ENCODE peak calls at places on chromosomes 4 and X, in nine cellular contexts. D, N, C, Q, Y, I, F, B and W are unnamed samples.

GRCh38 chrX:123731987-123732678 is 719 bp downstream of the THOC2 start:
- DNase-seq in D (no peak), N (peak; percentile 16), C (no peak), Q (peak; percentile 21), Y (no peak), I (no peak), F (peak; percentile 15), B (no peak), W (peak; percentile 11)

GRCh38 chr4:67151376-67152343 is 393.6 kb downstream of the CENPC start:
- DNase-seq in D (no peak), N (no peak), C (no peak), Q (no peak), Y (no peak), I (no peak), F (no peak), B (no peak), W (no peak)

GRCh38 chr4:111537861-111538260 is 607.4 kb upstream of the FAM241A start:
- DNase-seq in D (no peak), N (no peak), C (no peak), Q (no peak), Y (no peak), I (no peak), F (no peak), B (no peak), W (no peak)

GRCh38 chr4:56158483-56158882 is 209.7 kb downstream of the CEP135 start:
- DNase-seq in D (no peak), N (peak; percentile 27), C (no peak), Q (no peak), Y (no peak), I (no peak), F (no peak), B (no peak), W (no peak)

GRCh38 chr4:100576570-100576969 is 58.7 kb upstream of the EMCN start:
- DNase-seq in D (no peak), N (no peak), C (no peak), Q (no peak), Y (no peak), I (peak; percentile 1), F (no peak), B (no peak), W (no peak)

GRCh38 chr4:188660796-188661195 is 521.6 kb downstream of the TRIML1 start:
- DNase-seq in D (no peak), N (no peak), C (no peak), Q (no peak), Y (no peak), I (no peak), F (no peak), B (no peak), W (no peak)

GRCh38 chrX:63581390-63581789 is 203.6 kb downstream of the ARHGEF9 start:
- DNase-seq in D (no peak), N (no peak), C (no peak), Q (peak; percentile 1), Y (no peak), I (no peak), F (no peak), B (no peak), W (no peak)

GRCh38 chr4:75289843-75290616 is 224.2 kb downstream of the RCHY1 start:
- DNase-seq in D (no peak), N (peak; percentile 14), C (no peak), Q (peak; percentile 14), Y (peak; percentile 47), I (peak; percentile 31), F (no peak), B (no peak), W (peak; percentile 14)

GRCh38 chrX:31459361-31459760 is 387.5 kb upstream of the FTHL17 start:
- DNase-seq in D (no peak), N (no peak), C (no peak), Q (no peak), Y (no peak), I (no peak), F (no peak), B (no peak), W (no peak)
- H3K27ac ChIP-seq in D (no peak overlapping the region), N (no peak overlapping the region), C (no peak overlapping the region), Q (no peak overlapping the region), Y (no peak overlapping the region), I (no peak overlapping the region), F (no peak overlapping the region), B (no peak overlapping the region), W (no peak overlapping the region)

GRCh38 chr4:7016512-7016911 is 26.7 kb upstream of the TADA2B start:
- DNase-seq in D (no peak), N (no peak), C (no peak), Q (no peak), Y (no peak), I (no peak), F (no peak), B (no peak), W (no peak)

GRCh38 chr4:7014815-7015214 is 28.4 kb upstream of the TADA2B start:
- DNase-seq in D (no peak), N (no peak), C (no peak), Q (no peak), Y (no peak), I (no peak), F (no peak), B (no peak), W (no peak)

GRCh38 chr4:7016086-7016485 is 27.1 kb upstream of the TADA2B start:
- DNase-seq in D (no peak), N (no peak), C (no peak), Q (no peak), Y (no peak), I (no peak), F (no peak), B (no peak), W (no peak)

GRCh38 chr4:7015383-7016035 is 27.7 kb upstream of the TADA2B start:
- DNase-seq in D (no peak), N (no peak), C (no peak), Q (no peak), Y (no peak), I (no peak), F (no peak), B (no peak), W (no peak)

GRCh38 chr4:7013171-7013570 is 30.0 kb upstream of the TADA2B start:
- DNase-seq in D (no peak), N (no peak), C (no peak), Q (no peak), Y (no peak), I (no peak), F (no peak), B (no peak), W (no peak)
- H3K27ac ChIP-seq in D (no peak overlapping the region), N (no peak overlapping the region), C (no peak overlapping the region), Q (no peak overlapping the region), Y (no peak overlapping the region), I (no peak overlapping the region), F (no peak overlapping the region), B (no peak overlapping the region), W (no peak overlapping the region)

GRCh38 chr4:2811830-2812599 is 19.1 kb downstream of the SH3BP2 start:
- DNase-seq in D (peak; percentile 81), N (peak; percentile 85), C (peak; percentile 63), Q (no peak), Y (peak; percentile 16), I (peak; percentile 88), F (peak; percentile 76), B (peak; percentile 55), W (no peak)

GRCh38 chr4:2813446-2814405 is 20.8 kb downstream of the SH3BP2 start:
- DNase-seq in D (no peak), N (no peak), C (no peak), Q (no peak), Y (no peak), I (no peak), F (no peak), B (no peak), W (no peak)

GRCh38 chr4:2814627-2815026 is 21.7 kb downstream of the SH3BP2 start:
- DNase-seq in D (no peak), N (no peak), C (no peak), Q (no peak), Y (no peak), I (no peak), F (no peak), B (no peak), W (no peak)

GRCh38 chr4:2812600-2812932 is 19.7 kb downstream of the SH3BP2 start:
- DNase-seq in D (peak; percentile 42), N (no peak), C (no peak), Q (no peak), Y (no peak), I (peak; percentile 28), F (no peak), B (no peak), W (no peak)

DNA sequence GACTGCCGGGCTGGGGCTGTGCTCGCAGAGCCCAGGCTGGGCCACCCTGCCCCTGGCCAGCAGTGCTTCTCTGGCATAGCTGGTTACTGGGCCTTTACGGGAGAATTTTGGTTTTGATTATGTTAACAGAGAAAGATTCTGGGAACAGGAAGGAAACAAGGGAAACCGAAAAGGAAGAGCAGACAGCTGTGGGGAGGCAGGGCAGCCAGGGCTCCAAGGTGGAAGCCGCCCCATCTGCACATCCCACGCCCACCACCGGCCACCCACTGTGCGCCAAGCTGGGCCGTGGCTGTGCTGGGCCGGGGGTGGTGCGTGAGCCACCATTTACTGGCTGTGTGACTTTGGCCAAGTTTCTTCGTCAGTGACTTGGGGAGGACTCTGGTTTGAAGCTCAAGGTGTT is 20.1 kb downstream of the SH3BP2 start:
- DNase-seq in D (no peak), N (no peak), C (peak; percentile 40), Q (no peak), Y (no peak), I (no peak), F (no peak), B (no peak), W (no peak)
- H3K27ac ChIP-seq in D (peak overlapping the region; percentile 91), N (peak overlapping the region; percentile 77), C (no peak overlapping the region), Q (no peak overlapping the region), Y (peak overlapping the region; percentile 62), I (no peak overlapping the region), F (peak overlapping the region; percentile 87), B (peak overlapping the region; percentile 92), W (no peak overlapping the region)

GRCh38 chr4:98838977-98839618 is 89.8 kb downstream of the EIF4E start:
- DNase-seq in D (no peak), N (no peak), C (peak; percentile 27), Q (no peak), Y (peak; percentile 32), I (no peak), F (no peak), B (no peak), W (no peak)
- H3K27ac ChIP-seq in D (no peak overlapping the region), N (no peak overlapping the region), C (no peak overlapping the region), Q (no peak overlapping the region), Y (no peak overlapping the region), I (no peak overlapping the region), F (no peak overlapping the region), B (no peak overlapping the region), W (no peak overlapping the region)

DNA sequence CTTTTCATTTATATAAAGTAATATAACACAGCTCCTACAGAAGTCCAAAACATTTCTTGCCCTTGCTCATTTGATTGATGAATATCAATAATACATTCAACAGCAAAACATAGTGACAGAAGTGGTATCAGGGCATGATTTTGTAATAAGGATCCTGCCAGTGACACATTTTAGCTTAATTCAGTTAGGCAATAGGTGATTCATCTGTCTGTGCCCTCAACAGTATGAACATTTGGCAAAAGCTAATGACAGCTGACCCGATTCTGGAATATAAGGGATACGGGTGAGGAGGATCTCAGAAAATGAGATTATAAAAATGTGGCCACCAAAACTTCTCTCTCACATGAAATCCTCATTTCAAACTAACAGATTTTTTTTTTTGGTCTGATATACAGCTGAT is 294.0 kb downstream of the CAMK2D start:
- DNase-seq in D (no peak), N (no peak), C (peak; percentile 69), Q (no peak), Y (no peak), I (no peak), F (no peak), B (peak; percentile 39), W (no peak)
- H3K27ac ChIP-seq in D (peak overlapping the region; percentile 94), N (peak overlapping the region; percentile 84), C (peak overlapping the region; percentile 96), Q (peak overlapping the region; percentile 72), Y (peak overlapping the region; percentile 77), I (no peak overlapping the region), F (peak overlapping the region; percentile 87), B (peak overlapping the region; percentile 87), W (no peak overlapping the region)

GRCh38 chr4:14364953-14365533 is 637.2 kb upstream of the CPEB2 start:
- DNase-seq in D (no peak), N (no peak), C (no peak), Q (no peak), Y (no peak), I (no peak), F (no peak), B (no peak), W (no peak)
- H3K27ac ChIP-seq in D (no peak overlapping the region), N (no peak overlapping the region), C (no peak overlapping the region), Q (no peak overlapping the region), Y (no peak overlapping the region), I (no peak overlapping the region), F (no peak overlapping the region), B (no peak overlapping the region), W (no peak overlapping the region)